ENCODE peak calls at places on chromosome 9, in eight cellular contexts. D is HCT116, X is GM12878, J is H1, G is SK-N-SH, M is IMR-90, O is K562, F is HepG2. Y is an unnamed sample.

GRCh38 chr9:36148652-36149051 is 12.1 kb downstream of the GLIPR2 start:
- DNase-seq in D (no peak), X (peak; percentile 76), J (no peak), G (peak; percentile 94), M (peak; percentile 97), O (peak; percentile 47), F (peak; percentile 63), Y (peak; percentile 85)

GRCh38 chr9:135100241-135101067 is 13.0 kb downstream of the OLFM1 start:
- DNase-seq in D (no peak), X (no peak), J (no peak), G (no peak), M (no peak), O (no peak), F (no peak), Y (no peak)

GRCh38 chr9:121744002-121744686 is 92.7 kb downstream of the DAB2IP start:
- DNase-seq in D (no peak), X (no peak), J (no peak), G (peak; percentile 68), M (peak; percentile 43), O (peak; percentile 54), F (peak; percentile 74), Y (peak; percentile 62)

GRCh38 chr9:69202556-69202955 is 28.5 kb downstream of the TJP2 start:
- DNase-seq in D (no peak), X (no peak), J (no peak), G (no peak), M (no peak), O (no peak), F (no peak), Y (no peak)

GRCh38 chr9:89137548-89138462 is 40.8 kb downstream of the SHC3 start:
- DNase-seq in D (peak; percentile 59), X (no peak), J (no peak), G (no peak), M (peak; percentile 95), O (no peak), F (no peak), Y (peak; percentile 48)

GRCh38 chr9:94014066-94014654 is 59.0 kb upstream of the BARX1 start:
- DNase-seq in D (no peak), X (no peak), J (no peak), G (peak; percentile 46), M (peak; percentile 49), O (peak; percentile 44), F (peak; percentile 41), Y (peak; percentile 39)

GRCh38 chr9:95008151-95008771 is 281.8 kb downstream of the AOPEP start:
- DNase-seq in D (no peak), X (no peak), J (no peak), G (no peak), M (no peak), O (no peak), F (peak; percentile 86), Y (peak; percentile 84)

GRCh38 chr9:121445986-121446385 is 53.7 kb downstream of the GGTA1 start:
- DNase-seq in D (peak; percentile 8), X (no peak), J (no peak), G (no peak), M (no peak), O (no peak), F (no peak), Y (no peak)

GRCh38 chr9:20872340-20872977 is 159.0 kb downstream of the HACD4 start:
- DNase-seq in D (no peak), X (no peak), J (no peak), G (no peak), M (peak; percentile 93), O (no peak), F (no peak), Y (no peak)

GRCh38 chr9:121283072-121283398 is 15.1 kb downstream of the GSN start:
- DNase-seq in D (no peak), X (no peak), J (no peak), G (no peak), M (no peak), O (no peak), F (no peak), Y (no peak)

GRCh38 chr9:755454-756381 is 85.8 kb upstream of the DMRT1 start:
- DNase-seq in D (peak; percentile 40), X (no peak), J (no peak), G (no peak), M (peak; percentile 92), O (no peak), F (peak; percentile 93), Y (peak; percentile 43)

GRCh38 chr9:120625222-120625621 is 45.3 kb upstream of the CDK5RAP2 start:
- DNase-seq in D (no peak), X (no peak), J (no peak), G (no peak), M (peak; percentile 51), O (no peak), F (no peak), Y (no peak)

GRCh38 chr9:29213374-29214161 is 1640.3 kb upstream of the C9orf72 start:
- DNase-seq in D (no peak), X (no peak), J (no peak), G (peak; percentile 77), M (no peak), O (no peak), F (no peak), Y (peak; percentile 33)

GRCh38 chr9:125146247-125146646 is 2.9 kb upstream of the SCAI start:
- DNase-seq in D (no peak), X (no peak), J (no peak), G (no peak), M (peak; percentile 97), O (no peak), F (no peak), Y (no peak)

GRCh38 chr9:118595719-118596305 is 773.4 kb downstream of the BRINP1 start:
- DNase-seq in D (no peak), X (no peak), J (peak; percentile 25), G (peak; percentile 28), M (no peak), O (no peak), F (no peak), Y (peak; percentile 65)

GRCh38 chr9:94270009-94270408 is 10.9 kb downstream of the ZNF169 start:
- DNase-seq in D (no peak), X (no peak), J (no peak), G (no peak), M (no peak), O (no peak), F (peak; percentile 60), Y (no peak)

GRCh38 chr9:132410642-132411041 is 631 bp downstream of the CFAP77 start:
- DNase-seq in D (no peak), X (no peak), J (no peak), G (peak; percentile 33), M (no peak), O (no peak), F (no peak), Y (no peak)

GRCh38 chr9:76045217-76045616 is 154.7 kb downstream of the PCSK5 start:
- DNase-seq in D (no peak), X (no peak), J (no peak), G (no peak), M (no peak), O (no peak), F (no peak), Y (no peak)

GRCh38 chr9:95215368-95215898 is 102.1 kb downstream of the FANCC start:
- DNase-seq in D (no peak), X (no peak), J (no peak), G (no peak), M (no peak), O (no peak), F (no peak), Y (no peak)

GRCh38 chr9:115050002-115050490 is 67.9 kb downstream of the TNC start:
- DNase-seq in D (no peak), X (no peak), J (no peak), G (no peak), M (no peak), O (no peak), F (no peak), Y (no peak)

GRCh38 chr9:27344776-27345175 is 47.8 kb upstream of the EQTN start:
- DNase-seq in D (no peak), X (no peak), J (no peak), G (no peak), M (no peak), O (no peak), F (no peak), Y (no peak)
- TF ChIP-seq RAD21 in D (no peak), X (no peak), J (no peak), G (no peak), M (no peak), O (no peak), F (no peak), Y (no peak)

DNA sequence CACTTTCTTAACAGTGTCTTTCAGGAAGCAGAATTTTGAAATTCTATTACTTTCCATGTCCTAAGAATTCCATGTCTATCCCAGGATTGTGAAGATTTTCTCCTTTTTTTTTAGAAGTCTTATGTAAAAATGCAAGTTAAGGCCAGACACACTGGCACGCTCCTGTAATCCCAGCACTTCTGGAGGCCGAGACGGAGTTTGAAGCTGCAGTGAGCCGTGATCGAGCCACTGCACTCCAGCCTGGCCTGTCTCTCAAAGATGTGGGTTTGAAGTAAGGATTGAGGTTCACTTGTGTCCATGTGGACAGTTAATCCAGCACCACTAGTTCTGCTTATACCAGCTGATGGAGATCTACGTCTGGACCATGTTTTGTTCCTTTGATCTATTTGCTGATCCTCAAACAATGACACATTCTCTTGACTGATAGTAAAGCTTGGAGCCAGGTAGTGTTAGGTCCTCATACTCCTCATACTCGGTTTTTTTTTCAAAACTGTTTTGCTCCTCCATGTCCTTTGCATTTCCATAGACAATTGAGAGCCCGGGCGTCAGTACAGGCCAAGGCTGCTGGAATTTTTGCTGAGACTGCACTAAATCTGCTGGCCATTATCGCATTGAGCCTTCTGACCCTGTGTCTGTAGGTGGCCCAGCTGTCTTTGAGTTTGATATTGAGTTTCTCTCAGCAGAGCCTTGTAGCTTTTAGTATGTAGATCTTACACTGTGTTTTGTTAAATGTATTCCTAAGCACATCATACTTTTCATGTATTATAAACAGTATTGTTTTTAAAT is 53.4 kb upstream of the CACNA1B start:
- DNase-seq in D (no peak), X (no peak), J (no peak), G (no peak), M (no peak), O (no peak), F (no peak), Y (no peak)
- TF ChIP-seq RAD21 in D (no peak), X (no peak), J (no peak), G (no peak), M (no peak), O (no peak), F (no peak), Y (no peak)

GRCh38 chr9:136361047-136361756 is 2.3 kb downstream of the DNLZ start:
- DNase-seq in D (no peak), X (no peak), J (no peak), G (peak; percentile 69), M (peak; percentile 68), O (no peak), F (no peak), Y (no peak)
- TF ChIP-seq RAD21 in D (no peak), X (no peak), J (no peak), G (no peak), M (no peak), O (no peak), F (no peak), Y (no peak)

GRCh38 chr9:84647699-84648098 is 21.8 kb upstream of the NTRK2 start:
- DNase-seq in D (no peak), X (no peak), J (no peak), G (no peak), M (no peak), O (no peak), F (no peak), Y (no peak)

GRCh38 chr9:84652496-84653081 is 16.9 kb upstream of the NTRK2 start:
- DNase-seq in D (no peak), X (no peak), J (no peak), G (no peak), M (no peak), O (no peak), F (no peak), Y (no peak)
- TF ChIP-seq RAD21 in D (peak; percentile 24), X (peak; percentile 24), J (peak; percentile 37), G (no peak), M (no peak), O (no peak), F (no peak), Y (no peak)